ENCODE peak calls at places on chromosome 16, in four cellular contexts. One of them, this sample, is unnamed.

GRCh38 chr16:28495795-28496749 is 1.6 kb downstream of the APOBR start:
- DNase-seq in DMS 273 treated with DMSO at 0.1 percent for 48 hours: no peak
- DNase-seq in osteocyte: no peak
- DNase-seq in NCI-H1417: no peak
- DNase-seq in this sample: no peak

GRCh38 chr16:4580245-4580644 is 24.1 kb downstream of the C16orf96 start:
- DNase-seq in osteocyte: no peak
- DNase-seq in DMS 273 treated with DMSO at 0.1 percent for 48 hours: no peak
- DNase-seq in NCI-H1417: no peak
- DNase-seq in this sample: peak; percentile 56

GRCh38 chr16:2177561-2177960 is 18.8 kb downstream of the CASKIN1 start:
- DNase-seq in osteocyte: no peak
- DNase-seq in NCI-H1417: no peak
- DNase-seq in DMS 273 treated with DMSO at 0.1 percent for 48 hours: no peak
- DNase-seq in this sample: no peak

GRCh38 chr16:10265770-10266615 is 83.8 kb upstream of the GRIN2A start:
- DNase-seq in NCI-H1417: no peak
- DNase-seq in DMS 273 treated with DMSO at 0.1 percent for 48 hours: no peak
- DNase-seq in osteocyte: no peak
- DNase-seq in this sample: no peak

GRCh38 chr16:83971165-83972130 is 3.4 kb downstream of the NECAB2 start:
- DNase-seq in NCI-H1417: peak; percentile 6
- DNase-seq in osteocyte: no peak
- DNase-seq in DMS 273 treated with DMSO at 0.1 percent for 48 hours: no peak
- DNase-seq in this sample: peak; percentile 16

GRCh38 chr16:67654069-67654911 is 5.8 kb downstream of the ACD start:
- DNase-seq in DMS 273 treated with DMSO at 0.1 percent for 48 hours: no peak
- DNase-seq in NCI-H1417: no peak
- DNase-seq in osteocyte: peak; percentile 83
- DNase-seq in this sample: no peak

GRCh38 chr16:47983999-47984580 is 171.7 kb downstream of the ABCC12 start:
- DNase-seq in NCI-H1417: no peak
- DNase-seq in osteocyte: peak; percentile 53
- DNase-seq in DMS 273 treated with DMSO at 0.1 percent for 48 hours: no peak
- DNase-seq in this sample: no peak

GRCh38 chr16:457732-458400 is 32.4 kb downstream of the RAB11FIP3 start:
- DNase-seq in osteocyte: no peak
- DNase-seq in NCI-H1417: no peak
- DNase-seq in DMS 273 treated with DMSO at 0.1 percent for 48 hours: no peak
- DNase-seq in this sample: peak; percentile 30

GRCh38 chr16:30997000-30997886 is 12.2 kb downstream of the HSD3B7 start:
- DNase-seq in DMS 273 treated with DMSO at 0.1 percent for 48 hours: no peak
- DNase-seq in NCI-H1417: no peak
- DNase-seq in osteocyte: no peak
- DNase-seq in this sample: peak; percentile 92

GRCh38 chr16:84159800-84160199 is 14.7 kb downstream of the DNAAF1 start:
- DNase-seq in osteocyte: no peak
- DNase-seq in NCI-H1417: no peak
- DNase-seq in DMS 273 treated with DMSO at 0.1 percent for 48 hours: no peak
- DNase-seq in this sample: no peak

GRCh38 chr16:381788-382717 is at the start of gene PGAP6:
- DNase-seq in DMS 273 treated with DMSO at 0.1 percent for 48 hours: no peak
- DNase-seq in NCI-H1417: peak; percentile 63
- DNase-seq in osteocyte: peak; percentile 86
- DNase-seq in this sample: peak; percentile 84

GRCh38 chr16:31880322-31880979 is 6.8 kb downstream of the ZNF267 start:
- DNase-seq in osteocyte: no peak
- DNase-seq in DMS 273 treated with DMSO at 0.1 percent for 48 hours: no peak
- DNase-seq in NCI-H1417: no peak
- DNase-seq in this sample: peak; percentile 84

GRCh38 chr16:74954763-74955162 is 30.2 kb downstream of the WDR59 start:
- DNase-seq in NCI-H1417: no peak
- DNase-seq in osteocyte: no peak
- DNase-seq in DMS 273 treated with DMSO at 0.1 percent for 48 hours: no peak
- DNase-seq in this sample: no peak

GRCh38 chr16:84643677-84644076 is 4.6 kb upstream of the KLHL36 start:
- DNase-seq in NCI-H1417: no peak
- DNase-seq in DMS 273 treated with DMSO at 0.1 percent for 48 hours: peak; percentile 87
- DNase-seq in osteocyte: no peak
- DNase-seq in this sample: no peak

GRCh38 chr16:27690604-27691003 is 140.7 kb downstream of the KATNIP start:
- DNase-seq in DMS 273 treated with DMSO at 0.1 percent for 48 hours: peak; percentile 7
- DNase-seq in osteocyte: no peak
- DNase-seq in NCI-H1417: no peak
- DNase-seq in this sample: peak; percentile 42

GRCh38 chr16:82753821-82754220 is 127.1 kb downstream of the CDH13 start:
- DNase-seq in NCI-H1417: no peak
- DNase-seq in osteocyte: no peak
- DNase-seq in DMS 273 treated with DMSO at 0.1 percent for 48 hours: no peak
- DNase-seq in this sample: peak; percentile 86

GRCh38 chr16:87464691-87465300 is 28.0 kb downstream of the ZCCHC14 start:
- DNase-seq in NCI-H1417: no peak
- DNase-seq in osteocyte: no peak
- DNase-seq in DMS 273 treated with DMSO at 0.1 percent for 48 hours: no peak
- DNase-seq in this sample: peak; percentile 98

This sample was measured in GM23248.